ENCODE peak calls at places on chromosomes 12 and 14, in four cellular contexts. B is H1, Q is MM.1S, Z is mammary epithelial cell. R is an unnamed sample.
A peak's percentile ranks its signal among the peaks of the same experiment; 100 is the strongest.

GRCh38 chr14:24659916-24660570 is 26.1 kb upstream of the GZMB start:
- DNase-seq in B (no peak), Q (no peak), Z (peak; percentile 61), R (no peak)

GRCh38 chr12:41531147-41531829 is 343.2 kb downstream of the PDZRN4 start:
- DNase-seq in B (no peak), Q (no peak), Z (no peak), R (no peak)

GRCh38 chr14:32134448-32135070 is 57.5 kb downstream of the ARHGAP5 start:
- DNase-seq in B (no peak), Q (no peak), Z (peak; percentile 52), R (no peak)

GRCh38 chr12:65878540-65878939 is 54.3 kb downstream of the HMGA2 start:
- DNase-seq in B (no peak), Q (no peak), Z (no peak), R (no peak)

GRCh38 chr12:3293446-3294161 is 197.4 kb upstream of the PRMT8 start:
- DNase-seq in B (no peak), Q (no peak), Z (peak; percentile 24), R (no peak)

GRCh38 chr14:53883739-53884138 is 72.9 kb downstream of the BMP4 start:
- DNase-seq in B (no peak), Q (no peak), Z (no peak), R (no peak)

GRCh38 chr12:74906224-74906623 is 303.4 kb downstream of the KCNC2 start:
- DNase-seq in B (no peak), Q (no peak), Z (no peak), R (peak; percentile 0)

GRCh38 chr12:1328385-1328784 is 266.0 kb downstream of the FBXL14 start:
- DNase-seq in B (no peak), Q (no peak), Z (no peak), R (no peak)

GRCh38 chr12:402127-402456 is 648 bp downstream of the CCDC77 start:
- DNase-seq in B (no peak), Q (peak; percentile 45), Z (peak; percentile 35), R (peak; percentile 57)

GRCh38 chr14:45426685-45427282 is 173.8 kb upstream of the MIS18BP1 start:
- DNase-seq in B (no peak), Q (peak; percentile 37), Z (peak; percentile 49), R (peak; percentile 54)

GRCh38 chr12:70576341-70577282 is 60.6 kb downstream of the PTPRB start:
- DNase-seq in B (no peak), Q (peak; percentile 66), Z (peak; percentile 62), R (peak; percentile 71)

GRCh38 chr14:72513994-72514659 is 379.8 kb downstream of the DPF3 start:
- DNase-seq in B (peak; percentile 50), Q (peak; percentile 41), Z (peak; percentile 29), R (peak; percentile 47)

GRCh38 chr12:50572760-50573159 is 68.0 kb downstream of the DIP2B start:
- DNase-seq in B (no peak), Q (no peak), Z (peak; percentile 40), R (no peak)

GRCh38 chr12:98059659-98060343 is 455.6 kb upstream of the TMPO start:
- DNase-seq in B (no peak), Q (no peak), Z (no peak), R (no peak)

DNA sequence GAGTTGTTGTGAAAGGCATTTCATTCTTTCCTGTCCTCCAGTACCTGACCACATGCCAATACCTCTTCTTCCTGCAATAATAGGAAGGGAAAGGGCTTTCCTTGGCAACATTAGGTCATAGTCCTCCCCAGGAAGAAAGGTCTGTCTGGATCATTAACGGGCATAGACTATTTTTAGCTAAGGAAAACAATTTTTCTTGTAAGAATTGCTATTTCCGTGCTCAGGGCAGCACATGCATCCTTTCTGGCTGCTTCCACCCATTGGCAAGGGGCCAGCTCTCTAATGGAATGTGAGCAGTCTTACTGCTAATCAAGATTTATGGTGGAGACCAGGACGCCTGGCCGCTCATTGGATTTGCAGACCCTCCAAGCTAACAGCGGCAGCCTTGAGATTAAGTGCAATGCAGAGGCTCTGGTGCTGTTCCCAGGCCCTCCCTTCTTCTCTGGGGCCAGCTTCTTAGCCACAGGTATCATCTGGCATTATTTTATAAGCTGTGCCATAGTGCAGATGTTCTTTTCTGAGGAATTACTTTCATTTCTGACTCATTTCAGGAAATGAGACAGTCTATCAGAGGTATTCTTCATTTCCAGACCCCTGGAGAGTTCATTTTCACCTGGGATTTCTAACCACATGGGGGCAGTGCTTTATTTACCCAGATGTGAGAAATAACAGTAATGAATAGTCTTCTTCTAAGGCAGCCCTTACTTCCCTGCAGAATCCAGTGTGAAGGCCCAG is 52.9 kb downstream of the ANO6 start:
- DNase-seq in B (no peak), Q (peak; percentile 9), Z (peak; percentile 88), R (peak; percentile 17)
- TF ChIP-seq CTCF in B (peak; percentile 14), Q (peak; percentile 37), Z (peak; percentile 57), R (peak; percentile 74)

DNA sequence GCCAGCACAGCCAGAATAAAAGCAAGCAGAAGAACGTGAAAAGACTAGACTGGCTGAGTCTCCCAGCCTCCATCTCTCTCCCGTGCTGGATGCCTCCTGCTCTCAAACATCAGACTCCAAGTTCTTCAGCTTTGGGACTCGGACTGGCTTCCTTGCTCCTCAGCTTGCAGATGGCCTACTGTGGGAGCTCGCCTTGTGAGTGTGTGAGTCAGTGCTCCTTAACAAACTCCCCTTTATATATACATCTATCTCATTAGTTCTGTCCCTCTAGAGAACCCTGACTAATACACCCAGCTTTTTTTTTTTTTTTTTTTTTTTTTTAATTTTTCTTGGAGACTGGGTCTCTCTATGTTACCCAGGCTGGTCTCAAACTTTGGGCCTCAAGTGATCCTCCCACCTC is 46.9 kb downstream of the ACTN1 start:
- DNase-seq in B (no peak), Q (no peak), Z (no peak), R (no peak)
- H3K4me2 ChIP-seq in B (no peak overlapping the region), Q (no peak overlapping the region), Z (no peak overlapping the region), R (no peak overlapping the region)

GRCh38 chr14:75793806-75794205 is 132.8 kb downstream of the TTLL5 start:
- DNase-seq in B (no peak), Q (no peak), Z (no peak), R (no peak)

DNA sequence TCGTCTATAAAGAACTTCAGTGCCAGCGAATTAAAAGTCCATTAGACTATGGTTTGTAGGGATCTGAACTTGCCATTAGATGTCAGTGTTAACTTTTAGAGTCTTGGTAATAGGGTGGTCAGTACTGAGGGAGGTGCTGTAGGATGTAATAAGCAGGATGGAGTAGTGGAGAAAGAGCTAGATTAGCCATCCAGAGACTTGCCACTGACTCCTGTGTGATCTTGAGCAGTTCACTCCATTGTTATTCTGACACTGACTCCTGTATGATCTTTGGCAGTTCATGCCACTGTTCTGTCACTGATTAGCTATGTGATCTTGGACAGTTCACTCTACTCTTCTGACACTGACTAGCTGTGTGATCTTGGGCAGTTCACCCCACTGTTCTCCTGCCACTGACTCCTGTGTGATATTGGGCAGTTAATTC is 133.6 kb downstream of the TTLL5 start:
- DNase-seq in B (no peak), Q (no peak), Z (peak; percentile 42), R (no peak)
- TF ChIP-seq CTCF in B (peak; percentile 52), Q (no peak), Z (peak; percentile 43), R (peak; percentile 23)

DNA sequence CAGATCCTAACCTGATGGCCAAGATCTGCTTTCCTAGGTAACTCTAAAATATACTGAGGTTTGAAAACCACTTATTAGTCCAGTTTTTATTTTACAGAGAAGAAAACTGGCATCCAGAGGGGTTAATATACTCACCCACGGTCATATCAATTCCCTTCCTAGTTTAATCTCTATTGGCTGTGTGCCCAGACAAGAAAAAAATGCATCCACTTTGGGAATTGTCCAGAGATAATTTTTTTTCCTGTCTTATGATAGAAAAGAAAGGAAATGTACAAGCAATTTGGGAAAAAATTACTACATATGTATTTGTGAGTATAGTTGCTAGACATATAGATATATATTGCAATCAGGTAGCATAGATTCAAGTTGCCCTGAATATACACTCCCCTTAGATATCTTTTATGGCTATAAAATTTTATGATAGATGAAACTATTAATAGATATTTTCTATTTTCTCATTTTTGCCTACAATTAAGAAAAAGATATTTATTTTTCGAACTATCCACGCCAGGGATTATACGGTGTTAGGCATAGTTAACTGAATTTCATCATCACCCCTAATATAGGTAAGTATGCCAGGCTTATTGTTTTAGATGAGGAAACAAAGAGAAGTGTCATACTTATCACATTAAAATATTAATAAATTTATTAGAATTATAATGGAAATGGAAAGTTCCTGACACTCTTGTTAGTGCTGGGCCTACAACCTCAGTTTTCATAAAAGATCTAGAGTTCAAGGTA is 100.5 kb upstream of the SLC38A2 start:
- DNase-seq in B (no peak), Q (no peak), Z (no peak), R (no peak)
- H3K4me2 ChIP-seq in B (no peak overlapping the region), Q (no peak overlapping the region), Z (peak overlapping the region; percentile 74), R (no peak overlapping the region)

GRCh38 chr12:85310456-85311076 is 30.5 kb downstream of the ALX1 start:
- DNase-seq in B (no peak), Q (peak; percentile 11), Z (no peak), R (peak; percentile 10)
- TF ChIP-seq CTCF in B (no peak), Q (peak; percentile 27), Z (peak; percentile 44), R (peak; percentile 77)